ENCODE peak calls at places on chromosomes 6 and 20, in four cellular contexts. O, M, H and N are unnamed samples.

GRCh38 chr6:47083586-47084047 is 41.5 kb upstream of the ADGRF1 start:
- DNase-seq in O (peak; percentile 36), M (no peak), H (no peak), N (peak; percentile 83)

GRCh38 chr20:40275738-40276137 is 413.3 kb downstream of the MAFB start:
- DNase-seq in O (no peak), M (no peak), H (no peak), N (no peak)

GRCh38 chr6:107185570-107185969 is 70.3 kb upstream of the BEND3 start:
- DNase-seq in O (peak; percentile 11), M (no peak), H (peak; percentile 21), N (peak; percentile 22)

GRCh38 chr6:46651766-46652165 is 852 bp downstream of the CYP39A1 start:
- DNase-seq in O (no peak), M (no peak), H (no peak), N (no peak)

GRCh38 chr6:76792394-76792793 is 670.9 kb downstream of the HTR1B start:
- DNase-seq in O (peak; percentile 3), M (no peak), H (no peak), N (no peak)

GRCh38 chr6:159981591-159982245 is 12.8 kb downstream of the IGF2R start:
- DNase-seq in O (peak; percentile 91), M (peak; percentile 74), H (peak; percentile 74), N (peak; percentile 97)

GRCh38 chr6:75830959-75831885 is 82.2 kb downstream of the MYO6 start:
- DNase-seq in O (peak; percentile 77), M (peak; percentile 30), H (peak; percentile 8), N (no peak)

GRCh38 chr6:7042056-7042653 is 65.6 kb upstream of the RREB1 start:
- DNase-seq in O (no peak), M (no peak), H (peak; percentile 65), N (peak; percentile 78)

GRCh38 chr6:151719070-151719469 is 88.4 kb upstream of the ESR1 start:
- DNase-seq in O (no peak), M (no peak), H (no peak), N (no peak)

GRCh38 chr6:7933794-7934193 is 23.2 kb upstream of the TXNDC5 start:
- DNase-seq in O (no peak), M (peak; percentile 45), H (no peak), N (no peak)

GRCh38 chr6:117548797-117549301 is 53.5 kb downstream of the GOPC start:
- DNase-seq in O (peak; percentile 73), M (no peak), H (no peak), N (peak; percentile 87)

GRCh38 chr20:61864481-61864880 is 201.2 kb downstream of the TAF4 start:
- DNase-seq in O (no peak), M (no peak), H (no peak), N (no peak)

GRCh38 chr6:148761532-148761951 is 14.7 kb downstream of the UST start:
- DNase-seq in O (peak; percentile 22), M (no peak), H (no peak), N (no peak)

GRCh38 chr20:17202668-17203067 is 24.2 kb upstream of the PCSK2 start:
- DNase-seq in O (no peak), M (no peak), H (no peak), N (no peak)

GRCh38 chr6:12263403-12263802 is 26.8 kb upstream of the EDN1 start:
- DNase-seq in O (no peak), M (no peak), H (no peak), N (no peak)

GRCh38 chr20:290081-290831 is at the start of gene C20orf96:
- DNase-seq in O (peak; percentile 92), M (peak; percentile 87), H (peak; percentile 94), N (peak; percentile 94)

GRCh38 chr6:28988536-28989415 is 16.3 kb downstream of the ZNF311 start:
- DNase-seq in O (peak; percentile 61), M (no peak), H (peak; percentile 87), N (peak; percentile 66)

GRCh38 chr6:15520616-15521203 is 142.1 kb downstream of the DTNBP1 start:
- DNase-seq in O (no peak), M (no peak), H (no peak), N (no peak)

GRCh38 chr6:83467620-83468036 is 36.8 kb upstream of the ME1 start:
- DNase-seq in O (no peak), M (no peak), H (peak; percentile 14), N (no peak)

GRCh38 chr6:25506020-25506419 is 146.0 kb upstream of the SCGN start:
- DNase-seq in O (no peak), M (no peak), H (no peak), N (no peak)

GRCh38 chr20:46119547-46119946 is 1.4 kb downstream of the CD40 start:
- DNase-seq in O (no peak), M (no peak), H (no peak), N (no peak)

GRCh38 chr6:159701413-159701999 is 8.5 kb upstream of the SOD2 start:
- DNase-seq in O (peak; percentile 97), M (no peak), H (no peak), N (peak; percentile 42)

GRCh38 chr6:3328796-3329195 is 70.0 kb downstream of the PSMG4 start:
- DNase-seq in O (no peak), M (no peak), H (no peak), N (no peak)

GRCh38 chr20:32914031-32914430 is 55.3 kb downstream of the EFCAB8 start:
- DNase-seq in O (no peak), M (no peak), H (no peak), N (no peak)

GRCh38 chr20:32909451-32909850 is 50.7 kb downstream of the EFCAB8 start:
- DNase-seq in O (no peak), M (no peak), H (no peak), N (no peak)

GRCh38 chr20:32911355-32911754 is 52.6 kb downstream of the EFCAB8 start:
- DNase-seq in O (no peak), M (no peak), H (no peak), N (no peak)

GRCh38 chr20:32909896-32910571 is 51.3 kb downstream of the EFCAB8 start:
- DNase-seq in O (no peak), M (no peak), H (no peak), N (no peak)

DNA sequence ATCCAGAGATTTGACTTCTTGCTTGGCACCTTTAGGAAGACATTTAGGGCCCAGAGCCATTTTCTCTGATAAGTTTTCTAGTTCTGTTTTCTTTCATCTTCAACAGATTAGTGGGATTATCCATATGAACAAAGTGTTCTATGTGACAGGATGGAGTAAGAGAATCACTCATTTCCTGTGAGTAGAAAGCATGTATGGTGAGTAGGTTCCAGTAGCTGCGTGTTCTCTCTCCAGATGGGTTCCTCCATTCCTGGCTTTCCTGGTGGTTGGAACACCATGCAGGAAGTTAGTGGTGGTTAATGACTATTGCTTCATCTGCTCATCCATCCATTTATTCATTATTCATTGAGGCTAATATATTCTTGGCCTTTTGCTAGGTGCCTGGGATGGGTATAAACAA is 54.0 kb downstream of the EFCAB8 start:
- DNase-seq in O (no peak), M (no peak), H (no peak), N (peak; percentile 16)
- TF ChIP-seq FOS in O (no peak), M (no peak), H (no peak), N (peak; percentile 68)

GRCh38 chr6:20403766-20404640 is 2.3 kb downstream of the E2F3 start:
- DNase-seq in O (peak; percentile 58), M (no peak), H (peak; percentile 93), N (peak; percentile 89)
- TF ChIP-seq FOS in O (no peak), M (no peak), H (no peak), N (peak; percentile 56)

GRCh38 chr6:113596477-113596876 is 260.7 kb upstream of the MARCKS start:
- DNase-seq in O (no peak), M (no peak), H (no peak), N (no peak)
- TF ChIP-seq FOS in O (no peak), M (no peak), H (no peak), N (no peak)

GRCh38 chr20:7003598-7003997 is 236.1 kb downstream of the BMP2 start:
- DNase-seq in O (no peak), M (no peak), H (no peak), N (peak; percentile 10)
- TF ChIP-seq FOS in O (no peak), M (no peak), H (no peak), N (peak; percentile 16)

GRCh38 chr6:119476554-119476953 is 127.0 kb upstream of the MAN1A1 start:
- DNase-seq in O (no peak), M (no peak), H (no peak), N (no peak)

GRCh38 chr6:119467478-119468081 is 118.0 kb upstream of the MAN1A1 start:
- DNase-seq in O (peak; percentile 58), M (no peak), H (no peak), N (no peak)

GRCh38 chr6:119476024-119476423 is 126.5 kb upstream of the MAN1A1 start:
- DNase-seq in O (no peak), M (no peak), H (no peak), N (no peak)

GRCh38 chr6:119466226-119466625 is 116.7 kb upstream of the MAN1A1 start:
- DNase-seq in O (no peak), M (no peak), H (no peak), N (no peak)

DNA sequence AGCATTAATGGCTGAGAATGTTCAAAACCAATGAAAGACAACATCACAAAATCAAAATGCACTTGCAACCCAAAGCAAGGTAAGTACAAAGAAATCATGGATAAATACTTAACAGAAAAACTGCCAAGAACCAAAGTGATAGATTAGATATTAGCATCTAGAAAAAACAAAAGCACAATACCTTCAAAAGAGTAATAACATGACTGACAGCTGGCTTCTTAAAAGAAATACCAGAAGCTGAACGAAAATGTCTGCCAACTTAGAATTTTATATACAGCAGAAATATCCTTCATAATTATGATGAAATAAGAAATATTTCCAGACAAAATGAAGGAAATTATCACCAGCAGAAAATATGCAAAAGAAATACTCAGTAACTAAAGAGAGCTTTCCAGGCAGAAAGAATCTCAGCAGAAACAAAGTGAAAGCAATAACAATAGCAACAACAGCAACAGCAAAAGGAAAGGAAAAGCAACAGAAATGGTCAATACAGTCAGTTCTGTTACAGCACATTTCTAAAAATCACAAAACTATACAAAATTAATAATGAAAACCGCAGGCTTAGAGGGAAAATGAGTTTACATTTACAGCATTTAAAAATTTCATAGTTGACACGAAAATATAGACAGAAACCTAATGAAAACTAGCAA is 121.5 kb upstream of the MAN1A1 start:
- DNase-seq in O (no peak), M (no peak), H (no peak), N (no peak)
- TF ChIP-seq FOS in O (no peak), M (no peak), H (no peak), N (no peak)

DNA sequence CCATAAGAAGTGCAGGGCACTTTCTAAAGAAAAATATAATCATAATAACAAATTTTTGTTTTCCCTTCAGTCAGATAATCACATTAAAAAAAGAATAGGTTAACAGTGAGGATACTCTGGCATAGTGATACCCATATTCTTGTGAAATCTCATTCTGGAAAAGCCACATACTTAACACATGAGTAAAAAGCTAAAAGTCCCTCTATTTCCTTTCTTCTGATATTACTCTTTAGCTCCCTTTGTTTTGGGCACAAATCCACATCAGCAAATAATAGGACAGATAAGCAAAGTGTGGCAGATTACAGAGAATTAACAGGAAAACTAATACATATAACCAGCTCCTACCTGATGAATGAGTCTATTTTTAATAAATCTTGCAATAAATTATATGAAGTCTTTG is 15.8 kb downstream of the SHPRH start:
- DNase-seq in O (peak; percentile 44), M (no peak), H (no peak), N (no peak)
- TF ChIP-seq FOS in O (no peak), M (no peak), H (no peak), N (no peak)

DNA sequence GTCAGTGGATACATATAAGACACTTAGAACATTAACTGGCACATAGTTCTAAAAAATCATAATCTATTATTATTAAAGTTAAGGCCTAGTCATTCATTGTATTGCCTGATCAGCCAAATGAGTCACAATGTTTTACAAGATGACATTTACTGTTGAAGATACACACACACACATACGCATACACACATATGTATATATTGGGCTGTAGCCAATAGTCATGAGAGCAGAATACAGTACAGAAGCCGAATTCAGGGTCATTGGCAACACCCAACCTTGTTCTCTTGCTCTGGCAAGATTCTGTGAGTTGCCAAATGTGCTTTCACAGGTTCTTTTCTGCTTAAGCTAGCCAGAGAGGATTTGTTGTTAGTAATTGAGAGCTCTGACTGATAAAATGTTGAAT is 922.8 kb upstream of the MAP3K7 start:
- DNase-seq in O (no peak), M (no peak), H (no peak), N (peak; percentile 16)
- TF ChIP-seq FOS in O (no peak), M (no peak), H (no peak), N (no peak)